ENCODE peak calls at places on chromosomes 5 and 9, in seven cellular contexts. One of them, this sample, is unnamed.

GRCh38 chr5:55634204-55634785 is 77.8 kb downstream of the SLC38A9 start:
- DNase-seq in heart right ventricle: peak; percentile 53
- DNase-seq in mesenchymal stem cell: no peak
- DNase-seq in skeletal muscle cell: peak; percentile 30
- DNase-seq in left lung: no peak
- DNase-seq in K562: no peak
- DNase-seq in gastrocnemius medialis: no peak
- DNase-seq in this sample: no peak

GRCh38 chr5:90366972-90367371 is 42.6 kb downstream of the CETN3 start:
- DNase-seq in mesenchymal stem cell: no peak
- DNase-seq in heart right ventricle: no peak
- DNase-seq in gastrocnemius medialis: no peak
- DNase-seq in skeletal muscle cell: no peak
- DNase-seq in K562: no peak
- DNase-seq in left lung: no peak
- DNase-seq in this sample: no peak

GRCh38 chr9:109452761-109453160 is 45.3 kb downstream of the PTPN3 start:
- DNase-seq in mesenchymal stem cell: peak; percentile 66
- DNase-seq in K562: no peak
- DNase-seq in skeletal muscle cell: no peak
- DNase-seq in heart right ventricle: no peak
- DNase-seq in gastrocnemius medialis: peak; percentile 58
- DNase-seq in left lung: no peak
- DNase-seq in this sample: no peak

GRCh38 chr5:95422842-95423241 is 31.7 kb downstream of the FAM81B start:
- DNase-seq in mesenchymal stem cell: no peak
- DNase-seq in heart right ventricle: no peak
- DNase-seq in skeletal muscle cell: peak; percentile 57
- DNase-seq in K562: no peak
- DNase-seq in left lung: no peak
- DNase-seq in gastrocnemius medialis: no peak
- DNase-seq in this sample: no peak

GRCh38 chr5:142319560-142320426 is 5.0 kb downstream of the SPRY4 start:
- DNase-seq in mesenchymal stem cell: peak; percentile 77
- DNase-seq in left lung: no peak
- DNase-seq in gastrocnemius medialis: no peak
- DNase-seq in skeletal muscle cell: no peak
- DNase-seq in heart right ventricle: no peak
- DNase-seq in K562: no peak
- DNase-seq in this sample: no peak

GRCh38 chr5:123423278-123424149 is at the start of gene CEP120:
- DNase-seq in skeletal muscle cell: peak; percentile 98
- DNase-seq in K562: peak; percentile 94
- DNase-seq in left lung: peak; percentile 99
- DNase-seq in mesenchymal stem cell: peak; percentile 99
- DNase-seq in heart right ventricle: peak; percentile 98
- DNase-seq in gastrocnemius medialis: peak; percentile 99
- DNase-seq in this sample: peak; percentile 98

GRCh38 chr5:170960567-170960966 is 98.7 kb downstream of the RANBP17 start:
- DNase-seq in mesenchymal stem cell: no peak
- DNase-seq in K562: no peak
- DNase-seq in heart right ventricle: no peak
- DNase-seq in left lung: no peak
- DNase-seq in skeletal muscle cell: no peak
- DNase-seq in gastrocnemius medialis: no peak
- DNase-seq in this sample: no peak

GRCh38 chr5:79886456-79886855 is 104.6 kb downstream of the MTX3 start:
- DNase-seq in heart right ventricle: no peak
- DNase-seq in mesenchymal stem cell: no peak
- DNase-seq in left lung: no peak
- DNase-seq in gastrocnemius medialis: no peak
- DNase-seq in K562: no peak
- DNase-seq in skeletal muscle cell: no peak
- DNase-seq in this sample: no peak

GRCh38 chr5:80904533-80905187 is 55.5 kb upstream of the RASGRF2 start:
- DNase-seq in mesenchymal stem cell: no peak
- DNase-seq in gastrocnemius medialis: no peak
- DNase-seq in skeletal muscle cell: no peak
- DNase-seq in left lung: no peak
- DNase-seq in K562: no peak
- DNase-seq in heart right ventricle: no peak
- DNase-seq in this sample: no peak

GRCh38 chr9:126483468-126484056 is 130.2 kb upstream of the LMX1B start:
- DNase-seq in K562: no peak
- DNase-seq in heart right ventricle: no peak
- DNase-seq in left lung: no peak
- DNase-seq in mesenchymal stem cell: no peak
- DNase-seq in skeletal muscle cell: no peak
- DNase-seq in gastrocnemius medialis: no peak
- DNase-seq in this sample: no peak

GRCh38 chr9:101977614-101978210 is 239.3 kb upstream of the GRIN3A start:
- DNase-seq in gastrocnemius medialis: no peak
- DNase-seq in K562: peak; percentile 13
- DNase-seq in heart right ventricle: no peak
- DNase-seq in mesenchymal stem cell: peak; percentile 14
- DNase-seq in left lung: no peak
- DNase-seq in skeletal muscle cell: no peak
- DNase-seq in this sample: no peak

GRCh38 chr5:79561525-79561893 is 47.6 kb upstream of the HOMER1 start:
- DNase-seq in left lung: no peak
- DNase-seq in heart right ventricle: no peak
- DNase-seq in skeletal muscle cell: no peak
- DNase-seq in gastrocnemius medialis: no peak
- DNase-seq in K562: no peak
- DNase-seq in mesenchymal stem cell: no peak
- DNase-seq in this sample: no peak

GRCh38 chr9:21018177-21018576 is 13.3 kb downstream of the HACD4 start:
- DNase-seq in mesenchymal stem cell: no peak
- DNase-seq in skeletal muscle cell: no peak
- DNase-seq in heart right ventricle: no peak
- DNase-seq in K562: no peak
- DNase-seq in left lung: no peak
- DNase-seq in gastrocnemius medialis: no peak
- DNase-seq in this sample: no peak

GRCh38 chr5:38598296-38598993 is 42.0 kb upstream of the LIFR start:
- DNase-seq in skeletal muscle cell: no peak
- DNase-seq in gastrocnemius medialis: no peak
- DNase-seq in K562: no peak
- DNase-seq in mesenchymal stem cell: no peak
- DNase-seq in heart right ventricle: no peak
- DNase-seq in left lung: no peak
- DNase-seq in this sample: no peak

GRCh38 chr9:115594551-115594950 is 476.6 kb upstream of the TNC start:
- DNase-seq in gastrocnemius medialis: no peak
- DNase-seq in heart right ventricle: no peak
- DNase-seq in mesenchymal stem cell: peak; percentile 25
- DNase-seq in K562: no peak
- DNase-seq in skeletal muscle cell: no peak
- DNase-seq in left lung: no peak
- DNase-seq in this sample: no peak

GRCh38 chr5:82092-82491 is 9.9 kb upstream of the PLEKHG4B start:
- DNase-seq in left lung: no peak
- DNase-seq in skeletal muscle cell: no peak
- DNase-seq in heart right ventricle: no peak
- DNase-seq in K562: no peak
- DNase-seq in mesenchymal stem cell: peak; percentile 15
- DNase-seq in gastrocnemius medialis: no peak
- DNase-seq in this sample: no peak

GRCh38 chr5:169538935-169539334 is 44.6 kb upstream of the SPDL1 start:
- DNase-seq in gastrocnemius medialis: no peak
- DNase-seq in mesenchymal stem cell: no peak
- DNase-seq in left lung: no peak
- DNase-seq in skeletal muscle cell: no peak
- DNase-seq in K562: no peak
- DNase-seq in heart right ventricle: peak; percentile 56
- DNase-seq in this sample: peak; percentile 36

GRCh38 chr9:115262952-115263351 is 145.0 kb upstream of the TNC start:
- DNase-seq in skeletal muscle cell: no peak
- DNase-seq in mesenchymal stem cell: peak; percentile 16
- DNase-seq in K562: no peak
- DNase-seq in left lung: no peak
- DNase-seq in heart right ventricle: no peak
- DNase-seq in gastrocnemius medialis: no peak
- DNase-seq in this sample: no peak

GRCh38 chr5:172789687-172790495 is 18.9 kb upstream of the DUSP1 start:
- DNase-seq in left lung: peak; percentile 71
- DNase-seq in gastrocnemius medialis: no peak
- DNase-seq in mesenchymal stem cell: peak; percentile 55
- DNase-seq in skeletal muscle cell: no peak
- DNase-seq in heart right ventricle: no peak
- DNase-seq in K562: peak; percentile 45
- DNase-seq in this sample: no peak

GRCh38 chr9:8365029-8365428 is 565.5 kb upstream of the DMAC1 start:
- DNase-seq in gastrocnemius medialis: no peak
- DNase-seq in K562: no peak
- DNase-seq in left lung: no peak
- DNase-seq in mesenchymal stem cell: peak; percentile 54
- DNase-seq in skeletal muscle cell: peak; percentile 67
- DNase-seq in heart right ventricle: no peak
- DNase-seq in this sample: no peak

DNA sequence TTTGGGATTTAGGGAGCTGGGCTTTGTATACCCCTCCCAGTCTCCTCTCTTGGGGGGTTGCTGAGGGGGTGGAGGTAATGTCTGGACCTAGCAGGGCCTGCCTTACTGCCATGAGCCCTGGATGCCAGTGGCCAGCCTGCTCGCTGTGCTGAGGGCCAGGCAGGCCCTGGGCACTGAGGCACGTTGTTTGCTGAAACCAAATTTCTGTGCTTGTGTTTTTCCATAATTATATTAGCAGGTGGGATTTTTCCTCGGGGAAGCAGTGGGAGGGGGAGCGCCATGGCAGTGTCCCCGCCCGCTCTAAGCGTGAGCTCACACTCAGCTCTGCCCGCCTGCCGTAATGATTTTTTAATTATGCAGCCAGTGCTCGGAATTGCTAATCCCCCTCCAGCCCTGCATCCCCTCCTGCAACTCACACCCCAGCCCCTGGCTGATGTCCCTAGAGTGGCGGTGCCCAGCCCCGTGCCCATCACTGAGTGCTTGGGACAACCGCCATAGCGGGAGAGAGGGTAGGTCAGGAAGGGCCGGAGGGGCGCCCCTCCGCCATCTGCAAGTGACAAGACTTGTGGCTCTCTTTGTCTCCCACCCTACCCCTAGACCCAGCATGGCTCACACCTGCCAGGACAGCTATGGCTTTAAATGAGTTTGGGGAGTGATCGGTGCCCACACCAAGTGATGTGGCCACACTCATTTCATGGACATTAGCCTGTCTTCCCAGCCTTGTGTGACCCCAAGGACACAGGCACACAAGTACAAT is 21.0 kb downstream of the CXXC5 start:
- DNase-seq in mesenchymal stem cell: no peak
- DNase-seq in K562: no peak
- DNase-seq in heart right ventricle: no peak
- DNase-seq in left lung: no peak
- DNase-seq in skeletal muscle cell: no peak
- DNase-seq in gastrocnemius medialis: no peak
- DNase-seq in this sample: no peak
- H3K4me3 ChIP-seq in mesenchymal stem cell: peak overlapping the region; percentile 76
- H3K4me3 ChIP-seq in K562: peak overlapping the region; percentile 39
- H3K4me3 ChIP-seq in heart right ventricle: no peak overlapping the region
- H3K4me3 ChIP-seq in left lung: no peak overlapping the region
- H3K4me3 ChIP-seq in skeletal muscle cell: no peak overlapping the region
- H3K4me3 ChIP-seq in gastrocnemius medialis: peak overlapping the region; percentile 53
- H3K4me3 ChIP-seq in this sample: peak overlapping the region; percentile 62

GRCh38 chr5:139273322-139273571 is 20.3 kb upstream of the MATR3 start:
- DNase-seq in gastrocnemius medialis: no peak
- DNase-seq in skeletal muscle cell: no peak
- DNase-seq in left lung: no peak
- DNase-seq in heart right ventricle: no peak
- DNase-seq in mesenchymal stem cell: no peak
- DNase-seq in K562: no peak
- DNase-seq in this sample: no peak
- H3K4me3 ChIP-seq in gastrocnemius medialis: peak overlapping the region; percentile 77
- H3K4me3 ChIP-seq in skeletal muscle cell: peak overlapping the region; percentile 71
- H3K4me3 ChIP-seq in left lung: peak overlapping the region; percentile 50
- H3K4me3 ChIP-seq in heart right ventricle: peak overlapping the region; percentile 53
- H3K4me3 ChIP-seq in mesenchymal stem cell: peak overlapping the region; percentile 94
- H3K4me3 ChIP-seq in K562: peak overlapping the region; percentile 72
- H3K4me3 ChIP-seq in this sample: peak overlapping the region; percentile 68

DNA sequence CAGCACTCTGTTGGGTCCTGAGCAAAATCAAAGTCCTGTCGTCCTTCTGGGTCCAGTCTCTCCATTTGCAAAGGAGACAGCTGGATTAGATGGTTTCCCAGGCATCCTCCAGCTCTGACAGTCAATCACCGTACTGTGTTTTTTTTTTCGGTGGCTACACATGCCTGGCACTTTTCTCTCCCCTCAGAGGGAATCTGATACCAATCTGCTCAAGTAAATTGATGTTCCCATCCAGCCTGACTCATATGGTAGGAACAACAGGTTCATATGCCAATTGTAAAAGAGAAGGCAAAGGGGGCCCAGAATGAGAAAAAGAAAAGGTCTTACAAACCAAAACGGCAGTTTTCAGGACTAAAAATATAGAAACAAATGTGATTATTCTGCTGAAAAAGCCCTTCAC is 1.2 kb downstream of the FBXO10 start:
- DNase-seq in left lung: no peak
- DNase-seq in mesenchymal stem cell: peak; percentile 45
- DNase-seq in K562: no peak
- DNase-seq in skeletal muscle cell: peak; percentile 44
- DNase-seq in gastrocnemius medialis: peak; percentile 45
- DNase-seq in heart right ventricle: no peak
- DNase-seq in this sample: no peak
- H3K4me3 ChIP-seq in left lung: peak overlapping the region; percentile 91
- H3K4me3 ChIP-seq in mesenchymal stem cell: peak overlapping the region; percentile 86
- H3K4me3 ChIP-seq in K562: no peak overlapping the region
- H3K4me3 ChIP-seq in skeletal muscle cell: peak overlapping the region; percentile 73
- H3K4me3 ChIP-seq in gastrocnemius medialis: peak overlapping the region; percentile 91
- H3K4me3 ChIP-seq in heart right ventricle: no peak overlapping the region
- H3K4me3 ChIP-seq in this sample: peak overlapping the region; percentile 89

DNA sequence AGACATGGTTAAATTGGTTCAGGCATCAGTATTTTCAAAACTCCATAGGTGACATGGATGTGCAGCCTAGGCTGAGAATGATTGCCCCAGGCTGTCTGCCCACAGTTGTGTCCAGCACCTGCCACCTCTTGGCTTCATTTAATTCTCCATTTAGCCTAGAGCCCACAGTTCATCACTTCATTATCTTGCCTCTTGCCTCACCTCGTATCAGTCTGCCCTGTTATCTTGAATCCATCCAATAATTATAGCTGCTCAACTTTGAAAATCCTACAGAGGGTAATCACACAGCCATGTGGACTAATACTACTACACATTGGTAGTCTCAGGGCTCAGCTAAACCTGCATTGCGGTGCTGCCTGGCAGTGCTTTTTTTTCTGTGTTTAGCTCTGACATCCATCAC is 7.4 kb downstream of the UGCG start:
- DNase-seq in gastrocnemius medialis: no peak
- DNase-seq in left lung: no peak
- DNase-seq in mesenchymal stem cell: no peak
- DNase-seq in skeletal muscle cell: no peak
- DNase-seq in K562: no peak
- DNase-seq in heart right ventricle: no peak
- DNase-seq in this sample: no peak
- H3K4me3 ChIP-seq in gastrocnemius medialis: no peak overlapping the region
- H3K4me3 ChIP-seq in left lung: no peak overlapping the region
- H3K4me3 ChIP-seq in mesenchymal stem cell: no peak overlapping the region
- H3K4me3 ChIP-seq in skeletal muscle cell: no peak overlapping the region
- H3K4me3 ChIP-seq in K562: no peak overlapping the region
- H3K4me3 ChIP-seq in heart right ventricle: no peak overlapping the region
- H3K4me3 ChIP-seq in this sample: no peak overlapping the region